ENCODE peak calls at places on chromosomes 5 and 9, in five cellular contexts. J is H1, X is GM12878, K is K562, E is HepG2. M is an unnamed sample.

GRCh38 chr9:27771803-27772545 is 198.7 kb upstream of the C9orf72 start:
- DNase-seq in J (peak), X (no peak), K (no peak), E (no peak), M (no peak)

GRCh38 chr5:150142800-150143724 is 12.6 kb downstream of the PDGFRB start:
- DNase-seq in J (no peak), X (no peak), K (peak), E (peak), M (peak)

GRCh38 chr9:83385317-83385716 is 152.9 kb downstream of the FRMD3 start:
- DNase-seq in J (no peak), X (no peak), K (no peak), E (no peak), M (no peak)

GRCh38 chr5:2006193-2006970 is 123.7 kb upstream of the IRX4 start:
- DNase-seq in J (no peak), X (no peak), K (no peak), E (no peak), M (no peak)

GRCh38 chr5:150058480-150059126 is 27.8 kb downstream of the CSF1R start:
- DNase-seq in J (no peak), X (no peak), K (peak), E (no peak), M (no peak)

GRCh38 chr5:147398860-147399259 is 111.0 kb downstream of the DPYSL3 start:
- DNase-seq in J (no peak), X (no peak), K (no peak), E (no peak), M (no peak)

GRCh38 chr9:74724317-74724716 is 163.4 kb downstream of the TRPM6 start:
- DNase-seq in J (no peak), X (no peak), K (no peak), E (no peak), M (no peak)

GRCh38 chr9:114283551-114284111 is 39.3 kb upstream of the ORM1 start:
- DNase-seq in J (no peak), X (no peak), K (no peak), E (no peak), M (no peak)

GRCh38 chr5:134440185-134440755 is 28.6 kb upstream of the CDKN2AIPNL start:
- DNase-seq in J (no peak), X (no peak), K (no peak), E (no peak), M (no peak)

GRCh38 chr9:97905228-97905627 is 17.1 kb downstream of the TRMO start:
- DNase-seq in J (no peak), X (no peak), K (no peak), E (no peak), M (no peak)

GRCh38 chr9:97904725-97905124 is 17.6 kb downstream of the TRMO start:
- DNase-seq in J (no peak), X (no peak), K (no peak), E (no peak), M (no peak)

GRCh38 chr9:97907632-97908031 is 14.7 kb downstream of the TRMO start:
- DNase-seq in J (no peak), X (no peak), K (no peak), E (no peak), M (no peak)

GRCh38 chr9:97907051-97907450 is 15.2 kb downstream of the TRMO start:
- DNase-seq in J (no peak), X (no peak), K (no peak), E (no peak), M (no peak)

GRCh38 chr9:97906236-97906831 is 16.0 kb downstream of the TRMO start:
- DNase-seq in J (no peak), X (no peak), K (no peak), E (no peak), M (no peak)
- TF ChIP-seq SP1 in J (no peak), X (no peak), K (no peak), E (no peak), M (no peak)

GRCh38 chr5:78667461-78668103 is 19.0 kb upstream of the LHFPL2 start:
- DNase-seq in J (no peak), X (no peak), K (no peak), E (no peak), M (no peak)

GRCh38 chr5:78670870-78671269 is 22.3 kb upstream of the LHFPL2 start:
- DNase-seq in J (no peak), X (no peak), K (no peak), E (no peak), M (no peak)

GRCh38 chr5:78672154-78672553 is 23.6 kb upstream of the LHFPL2 start:
- DNase-seq in J (no peak), X (no peak), K (no peak), E (no peak), M (no peak)

GRCh38 chr5:78669331-78669730 is 20.8 kb upstream of the LHFPL2 start:
- DNase-seq in J (no peak), X (no peak), K (no peak), E (no peak), M (no peak)

DNA sequence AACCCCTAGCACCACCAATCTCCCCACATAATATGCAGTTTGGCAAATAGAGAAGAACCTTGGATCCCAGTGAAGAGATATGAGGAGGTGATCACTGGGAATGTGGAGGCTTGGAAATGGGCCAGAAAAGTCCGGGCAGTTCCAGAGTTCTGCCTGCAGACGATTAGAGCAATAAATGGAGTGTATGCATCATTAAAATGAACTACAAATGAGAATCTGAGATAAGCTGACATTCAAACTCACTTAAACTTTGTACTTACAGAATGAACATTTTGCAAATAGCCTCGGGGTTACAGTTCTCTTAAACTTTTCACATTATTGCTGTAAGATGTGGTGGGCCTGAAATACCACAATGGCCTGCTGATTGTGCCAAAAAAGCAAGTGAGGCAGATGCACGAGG is 23.0 kb upstream of the LHFPL2 start:
- DNase-seq in J (no peak), X (no peak), K (no peak), E (peak), M (no peak)
- TF ChIP-seq RAD21 in J (no peak), X (no peak), K (no peak), E (no peak), M (no peak)

GRCh38 chr9:35140097-35140496 is 21.7 kb upstream of the UNC13B start:
- DNase-seq in J (no peak), X (no peak), K (no peak), E (no peak), M (no peak)

GRCh38 chr9:35136866-35137265 is 21.2 kb upstream of the ATOSB start:
- DNase-seq in J (no peak), X (no peak), K (no peak), E (no peak), M (no peak)

GRCh38 chr9:35134920-35135319 is 19.3 kb upstream of the ATOSB start:
- DNase-seq in J (no peak), X (no peak), K (no peak), E (no peak), M (no peak)

GRCh38 chr9:35135988-35136387 is 20.3 kb upstream of the ATOSB start:
- DNase-seq in J (no peak), X (no peak), K (no peak), E (no peak), M (no peak)
- TF ChIP-seq SP1 in J (no peak), X (no peak), K (no peak), E (no peak), M (no peak)

DNA sequence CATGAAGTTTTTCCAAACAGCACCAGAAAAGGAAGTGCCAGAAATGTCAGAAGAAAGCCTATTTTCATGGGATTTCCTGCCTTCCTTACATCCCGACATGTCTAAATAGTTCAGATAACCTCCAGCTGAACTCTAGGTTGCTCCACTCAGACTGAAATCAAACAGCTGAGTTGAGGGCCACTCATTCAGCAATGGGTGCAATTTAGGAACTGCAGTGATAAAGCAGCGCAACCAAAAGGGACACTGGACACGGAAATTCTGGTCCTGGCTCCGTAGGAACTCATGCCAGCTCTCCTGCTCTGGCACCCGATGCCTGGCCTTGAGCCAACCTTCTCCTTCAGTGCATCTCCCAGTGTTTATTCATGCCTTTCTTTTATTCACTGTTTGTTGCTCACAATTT is 127.1 kb downstream of the PDE4D start:
- DNase-seq in J (no peak), X (no peak), K (no peak), E (no peak), M (no peak)
- TF ChIP-seq RAD21 in J (no peak), X (no peak), K (no peak), E (no peak), M (no peak)

GRCh38 chr9:79641055-79641454 is 69.3 kb downstream of the TLE4 start:
- DNase-seq in J (no peak), X (no peak), K (no peak), E (no peak), M (no peak)
- TF ChIP-seq SP1 in J (no peak), X (no peak), K (no peak), E (no peak), M (no peak)

DNA sequence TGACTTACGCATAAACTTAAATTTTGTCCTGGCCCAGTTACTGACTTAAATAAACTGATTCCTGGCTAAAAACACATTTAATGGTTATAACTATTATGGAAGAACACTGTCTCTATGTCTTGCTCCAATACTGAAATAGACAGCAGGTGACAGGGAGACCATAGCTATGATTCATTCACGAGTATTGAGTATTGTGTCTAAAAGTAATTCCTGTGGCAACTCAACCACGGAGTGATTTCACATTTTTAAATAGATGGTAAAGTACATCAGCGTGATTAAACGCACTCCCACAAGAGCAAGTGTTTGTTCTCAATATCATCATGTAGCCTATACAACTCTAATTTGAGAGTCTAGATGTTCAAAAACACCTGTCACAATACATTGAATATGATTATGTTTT is 35.9 kb upstream of the PCSK1 start:
- DNase-seq in J (no peak), X (no peak), K (no peak), E (no peak), M (no peak)
- TF ChIP-seq RAD21 in J (no peak), X (no peak), K (no peak), E (no peak), M (no peak)

GRCh38 chr5:127650649-127651048 is 1.8 kb downstream of the CTXN3 start:
- DNase-seq in J (no peak), X (no peak), K (no peak), E (no peak), M (no peak)

GRCh38 chr5:127647361-127647958 is 1.4 kb upstream of the CTXN3 start:
- DNase-seq in J (no peak), X (no peak), K (no peak), E (no peak), M (no peak)

GRCh38 chr5:127648997-127649550 is at the start of gene CTXN3:
- DNase-seq in J (no peak), X (no peak), K (no peak), E (no peak), M (no peak)

GRCh38 chr5:127652952-127653611 is 4.2 kb downstream of the CTXN3 start:
- DNase-seq in J (no peak), X (no peak), K (no peak), E (no peak), M (no peak)

GRCh38 chr5:127650022-127650421 is 1.1 kb downstream of the CTXN3 start:
- DNase-seq in J (no peak), X (no peak), K (no peak), E (no peak), M (no peak)
- TF ChIP-seq SP1 in J (no peak), X (no peak), K (no peak), E (no peak), M (no peak)

GRCh38 chr5:67752357-67752708 is 463.2 kb upstream of the PIK3R1 start:
- DNase-seq in J (no peak), X (no peak), K (no peak), E (no peak), M (no peak)
- TF ChIP-seq RAD21 in J (no peak), X (no peak), K (no peak), E (no peak), M (no peak)

GRCh38 chr9:18672706-18673105 is 198.8 kb downstream of the ADAMTSL1 start:
- DNase-seq in J (no peak), X (no peak), K (no peak), E (no peak), M (no peak)

GRCh38 chr9:18675973-18676372 is 202.0 kb downstream of the ADAMTSL1 start:
- DNase-seq in J (no peak), X (no peak), K (no peak), E (no peak), M (no peak)

GRCh38 chr9:18676501-18676900 is 202.5 kb downstream of the ADAMTSL1 start:
- DNase-seq in J (no peak), X (no peak), K (no peak), E (no peak), M (no peak)

GRCh38 chr9:18673179-18673578 is 199.2 kb downstream of the ADAMTSL1 start:
- DNase-seq in J (no peak), X (no peak), K (no peak), E (no peak), M (no peak)

DNA sequence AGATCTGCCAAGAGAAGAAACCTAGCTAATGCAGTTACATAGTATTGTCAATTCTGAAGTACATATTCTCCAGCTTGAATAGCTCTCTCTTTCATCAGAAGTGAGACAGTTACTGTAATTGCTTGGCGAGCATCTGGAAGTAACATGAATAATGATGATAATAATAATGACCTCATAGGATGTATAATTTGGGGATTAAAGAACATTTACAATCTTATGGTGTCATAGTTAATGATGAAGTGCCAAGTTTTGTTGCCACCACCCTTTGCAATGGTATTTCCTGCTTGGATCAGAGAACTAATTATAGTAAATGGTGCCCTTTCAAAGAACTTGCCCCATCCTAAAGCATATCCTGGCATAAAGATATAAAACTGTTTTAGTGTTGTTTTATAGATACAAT is 201.4 kb downstream of the ADAMTSL1 start:
- DNase-seq in J (no peak), X (no peak), K (no peak), E (no peak), M (no peak)
- TF ChIP-seq SP1 in J (no peak), X (no peak), K (no peak), E (no peak), M (no peak)

M was measured in HCT116.